ENCODE peak calls at places on chromosomes 16 and 17, in seven cellular contexts. J is stomach, H is ovary, D is GM12878, T is transverse colon, N is K562, W is sigmoid colon. M is an unnamed sample. For H3K27me3, the result is how much of the 10 kb centered on the place peaks cover.

GRCh38 chr17:73625975-73626706 is 18.1 kb downstream of the SDK2 start:
- DNase-seq in J (no peak), H (no peak), D (no peak), T (no peak), N (no peak), W (no peak), M (no peak)

GRCh38 chr16:70740919-70741778 is 55.3 kb upstream of the MTSS2 start:
- DNase-seq in J (no peak), H (no peak), D (no peak), T (no peak), N (no peak), W (no peak), M (no peak)

GRCh38 chr17:72683506-72684404 is 408.7 kb downstream of the SLC39A11 start:
- DNase-seq in J (peak), H (no peak), D (no peak), T (peak), N (no peak), W (no peak), M (peak)

GRCh38 chr17:43881758-43882505 is 25.4 kb downstream of the MPP2 start:
- DNase-seq in J (no peak), H (no peak), D (no peak), T (no peak), N (peak), W (no peak), M (no peak)

GRCh38 chr16:55478827-55479559 is at the start of gene MMP2:
- DNase-seq in J (peak), H (peak), D (no peak), T (peak), N (no peak), W (peak), M (peak)

GRCh38 chr16:85778873-85779272 is 20.5 kb downstream of the EMC8 start:
- DNase-seq in J (no peak), H (no peak), D (no peak), T (no peak), N (no peak), W (no peak), M (no peak)

GRCh38 chr16:88382491-88383400 is at the start of gene ZNF469:
- DNase-seq in J (peak), H (peak), D (no peak), T (no peak), N (no peak), W (peak), M (no peak)

GRCh38 chr16:27870116-27870798 is 193.3 kb downstream of the GSG1L start:
- DNase-seq in J (no peak), H (no peak), D (no peak), T (no peak), N (no peak), W (no peak), M (no peak)

GRCh38 chr17:76132574-76133338 is 8.3 kb downstream of the FOXJ1 start:
- DNase-seq in J (peak), H (no peak), D (no peak), T (peak), N (no peak), W (peak), M (no peak)

GRCh38 chr17:76131061-76131691 is 9.9 kb downstream of the FOXJ1 start:
- DNase-seq in J (no peak), H (no peak), D (no peak), T (no peak), N (no peak), W (no peak), M (no peak)

GRCh38 chr17:76131692-76132573 is 9.1 kb downstream of the FOXJ1 start:
- DNase-seq in J (no peak), H (no peak), D (no peak), T (no peak), N (no peak), W (no peak), M (no peak)

GRCh38 chr17:76125922-76126321 is 15.1 kb downstream of the FOXJ1 start:
- DNase-seq in J (no peak), H (no peak), D (no peak), T (no peak), N (no peak), W (no peak), M (no peak)

DNA sequence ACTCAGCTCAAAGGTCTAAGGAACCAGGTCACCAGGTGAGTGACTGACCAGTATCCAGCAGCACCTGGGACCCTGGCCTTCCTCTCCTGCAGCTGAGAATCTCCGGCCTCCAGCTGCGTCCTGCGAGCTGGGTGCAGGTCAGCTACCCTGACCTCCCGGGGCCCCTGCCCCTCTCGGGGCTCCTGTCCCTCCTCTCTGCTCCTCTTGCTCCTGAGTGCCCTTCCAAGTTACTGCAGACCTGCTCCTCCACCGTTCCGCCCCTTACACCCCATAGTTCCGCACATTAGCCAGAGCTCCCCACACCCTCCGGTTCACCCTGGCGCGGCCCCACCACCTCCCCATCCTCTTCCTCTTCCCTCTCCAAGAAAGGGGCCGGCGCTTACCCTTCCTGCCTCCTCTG is 10.6 kb downstream of the FOXJ1 start:
- DNase-seq in J (no peak), H (no peak), D (no peak), T (no peak), N (no peak), W (no peak), M (no peak)
- H3K27me3 ChIP-seq in J (half or more), H (under half), D (under half), T (under half), N (under half), W (under half), M (under half)

DNA sequence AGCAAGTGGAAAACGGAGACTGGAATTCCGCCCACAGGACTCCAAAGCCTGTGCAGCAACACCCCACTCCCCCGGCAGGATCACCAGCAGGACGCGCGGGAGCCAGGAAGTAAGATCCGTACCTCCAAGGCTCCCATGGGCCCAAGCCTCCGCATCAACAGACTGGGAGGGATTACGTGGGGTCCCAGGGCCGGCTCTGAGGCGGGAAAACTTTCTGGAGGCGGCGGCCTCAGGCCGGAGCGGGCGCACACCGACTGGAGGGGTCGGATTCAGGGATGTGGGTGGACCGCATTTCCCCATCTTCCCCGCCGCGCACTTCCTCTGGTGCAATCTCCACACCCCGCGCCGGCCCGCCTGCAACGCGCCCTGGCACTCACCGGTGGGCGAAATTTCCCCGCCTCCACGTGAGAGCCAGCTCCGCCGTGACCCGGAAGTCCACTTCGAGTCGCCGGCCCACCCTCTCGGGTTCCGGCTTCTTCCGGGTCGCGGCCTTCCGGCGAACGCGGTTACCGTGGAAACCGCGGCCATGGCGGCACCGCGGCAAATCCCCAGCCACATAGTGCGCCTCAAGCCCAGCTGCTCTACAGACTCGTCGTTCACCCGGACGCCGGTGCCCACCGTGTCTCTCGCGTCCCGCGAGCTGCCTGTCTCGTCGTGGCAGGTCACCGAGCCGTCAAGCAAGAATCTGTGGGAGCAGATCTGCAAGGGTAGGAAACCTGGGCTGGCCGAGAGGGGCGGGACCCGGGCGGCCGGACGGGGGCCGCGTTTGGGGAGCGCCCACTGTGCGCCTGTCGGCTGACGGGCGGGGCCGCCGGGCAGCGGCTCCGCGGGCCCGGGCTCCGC is at the start of the genes IQCK and KNOP1:
- DNase-seq in J (peak), H (peak), D (peak), T (peak), N (peak), W (peak), M (peak)
- TF ChIP-seq EP300 in J (no peak), H (no peak), D (no peak), T (peak), N (no peak), W (peak), M (peak)

GRCh38 chr17:74919440-74920305 is 3.4 kb downstream of the USH1G start:
- DNase-seq in J (peak), H (no peak), D (no peak), T (no peak), N (no peak), W (no peak), M (no peak)

GRCh38 chr17:74916136-74916850 is 6.8 kb downstream of the USH1G start:
- DNase-seq in J (no peak), H (no peak), D (no peak), T (no peak), N (no peak), W (no peak), M (no peak)

GRCh38 chr17:74918906-74919305 is 4.1 kb downstream of the USH1G start:
- DNase-seq in J (no peak), H (no peak), D (no peak), T (no peak), N (no peak), W (no peak), M (no peak)

GRCh38 chr17:74916851-74917199 is 6.2 kb downstream of the USH1G start:
- DNase-seq in J (no peak), H (no peak), D (no peak), T (no peak), N (no peak), W (no peak), M (no peak)

DNA sequence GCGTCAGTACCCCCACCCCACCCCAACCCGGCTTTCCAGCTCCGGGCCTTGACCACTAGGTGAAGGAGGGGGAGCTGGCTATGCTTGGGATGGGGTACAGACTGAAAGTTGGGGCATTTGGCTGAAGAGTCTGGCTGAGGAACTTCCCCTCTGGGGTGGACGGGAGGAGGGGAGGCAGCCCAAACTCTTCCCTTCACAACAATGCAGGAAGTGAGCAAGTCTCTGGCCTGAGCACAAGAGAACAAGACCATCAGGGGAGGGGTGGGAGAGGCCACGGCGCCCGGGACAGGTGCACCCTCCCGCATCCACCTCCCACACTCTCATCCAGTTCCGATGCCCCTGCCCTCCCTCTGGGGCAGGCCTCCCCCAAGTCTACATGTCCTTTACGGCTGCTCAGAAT is 5.6 kb downstream of the USH1G start:
- DNase-seq in J (no peak), H (no peak), D (no peak), T (no peak), N (no peak), W (no peak), M (no peak)
- H3K27me3 ChIP-seq in J (half or more), H (under half), D (under half), T (under half), N (under half), W (under half), M (half or more)

GRCh38 chr17:27247071-27247957 is 46.6 kb upstream of the WSB1 start:
- DNase-seq in J (peak), H (no peak), D (no peak), T (peak), N (no peak), W (peak), M (peak)
- TF ChIP-seq EP300 in J (no peak), H (no peak), D (no peak), T (no peak), N (no peak), W (peak), M (peak)

GRCh38 chr17:4744999-4745969 is 5.6 kb upstream of the CXCL16 start:
- DNase-seq in J (no peak), H (no peak), D (no peak), T (no peak), N (peak), W (no peak), M (no peak)

GRCh38 chr17:4742629-4743028 is 2.9 kb upstream of the CXCL16 start:
- DNase-seq in J (no peak), H (no peak), D (no peak), T (no peak), N (no peak), W (no peak), M (no peak)

GRCh38 chr17:4743216-4743615 is 3.5 kb upstream of the CXCL16 start:
- DNase-seq in J (no peak), H (no peak), D (no peak), T (no peak), N (no peak), W (no peak), M (no peak)

GRCh38 chr17:4742133-4742532 is 2.4 kb upstream of the CXCL16 start:
- DNase-seq in J (no peak), H (no peak), D (no peak), T (no peak), N (no peak), W (no peak), M (no peak)

DNA sequence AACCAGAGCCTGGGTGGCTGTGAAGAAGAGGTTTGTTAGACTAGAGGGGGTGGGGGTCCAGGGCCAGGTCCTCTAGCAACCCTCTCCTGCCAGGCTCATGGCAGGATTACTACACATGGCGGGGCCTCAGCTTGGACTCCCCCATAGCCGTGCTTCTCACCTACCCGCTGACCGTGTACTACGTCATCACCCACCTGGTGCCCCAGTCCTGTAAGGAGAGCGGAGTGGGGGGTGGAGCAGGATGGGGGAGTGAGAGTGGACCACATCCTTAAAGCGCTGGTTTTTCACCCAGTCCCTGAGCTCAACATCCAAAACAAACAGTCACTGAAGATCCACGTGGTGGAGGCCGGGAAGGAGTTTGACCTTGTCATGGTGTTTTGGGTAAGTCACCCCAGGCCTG is 4.2 kb upstream of the CXCL16 start:
- DNase-seq in J (no peak), H (no peak), D (no peak), T (no peak), N (no peak), W (no peak), M (no peak)
- H3K27me3 ChIP-seq in J (half or more), H (under half), D (under half), T (under half), N (under half), W (under half), M (under half)

DNA sequence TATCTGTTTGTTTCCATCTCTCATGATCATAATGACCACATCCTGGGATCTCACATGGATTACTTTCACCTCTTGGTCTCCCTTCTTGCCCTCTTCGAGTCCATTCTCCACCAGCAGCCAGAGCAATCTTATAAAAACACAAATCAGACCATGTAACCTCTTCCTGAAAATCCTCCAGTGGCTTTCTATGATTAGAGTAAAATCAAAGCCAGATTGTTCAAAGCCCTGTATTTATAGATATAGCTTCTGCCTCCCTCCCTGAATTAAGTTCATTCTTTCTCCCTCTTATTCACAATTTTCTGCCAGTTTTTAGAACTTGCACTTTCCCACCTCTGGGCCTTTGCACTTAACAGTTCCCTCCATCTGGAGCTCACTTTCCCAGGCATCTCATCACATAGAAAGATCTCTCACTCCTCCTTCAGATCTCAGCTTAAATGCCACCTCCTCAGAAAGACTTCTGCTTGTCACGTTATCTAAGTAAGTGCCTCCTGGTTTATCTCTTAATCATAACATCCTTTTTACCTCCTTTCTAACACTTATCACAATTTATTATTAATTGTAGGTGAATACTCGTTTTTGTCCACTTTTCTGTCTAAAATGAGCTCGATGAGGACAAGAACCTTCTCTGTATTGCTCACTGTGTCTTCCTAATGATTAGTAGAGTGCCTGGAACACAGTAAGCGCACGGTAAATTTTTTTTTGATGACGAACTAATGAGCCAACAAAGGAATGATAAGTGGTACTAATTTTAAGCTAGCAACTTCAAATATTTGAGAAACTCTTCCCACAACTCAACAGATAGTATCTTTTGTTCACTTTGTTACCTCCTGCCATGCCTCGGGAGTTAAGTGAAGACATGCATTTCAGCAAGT is 80.5 kb downstream of the CYB561 start:
- DNase-seq in J (no peak), H (no peak), D (no peak), T (no peak), N (no peak), W (no peak), M (no peak)
- TF ChIP-seq EP300 in J (no peak), H (no peak), D (no peak), T (no peak), N (no peak), W (no peak), M (no peak)

DNA sequence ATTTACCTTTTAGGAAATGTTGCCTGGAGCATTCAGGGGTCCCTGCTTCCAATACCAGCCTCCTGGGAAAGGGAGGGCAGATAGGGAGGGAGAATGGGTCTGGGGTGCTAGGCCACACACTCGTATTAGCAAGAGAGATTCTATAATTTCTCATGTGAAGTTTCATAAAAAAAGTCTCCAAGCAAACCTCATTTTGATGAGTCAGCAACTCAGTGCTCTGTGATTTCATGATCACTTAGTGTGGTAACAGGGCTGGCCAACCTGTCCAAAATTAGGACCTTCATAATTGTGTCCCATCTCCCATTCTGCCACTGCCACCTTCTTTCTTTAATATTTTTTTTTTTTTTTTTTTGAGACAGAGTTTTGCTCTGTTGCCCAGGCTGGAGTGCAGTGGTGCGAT is 41.4 kb downstream of the IGF2BP1 start:
- DNase-seq in J (no peak), H (no peak), D (no peak), T (no peak), N (no peak), W (no peak), M (no peak)
- H3K27me3 ChIP-seq in J (under half), H (under half), D (under half), T (under half), N (under half), W (under half), M (under half)

M was measured in tibial nerve.